ENCODE peak calls at places on chromosomes 6 and 20, in four cellular contexts. B is OCI-LY7, Z is RWPE1, I is uterus. S is an unnamed sample.

GRCh38 chr6:132060591-132060990 is 109.4 kb upstream of the CCN2 start:
- DNase-seq in B (peak; percentile 20), Z (peak; percentile 24), I (no peak), S (peak; percentile 58)

GRCh38 chr6:53628354-53629119 is 37.0 kb downstream of the KLHL31 start:
- DNase-seq in B (no peak), Z (peak; percentile 78), I (peak; percentile 73), S (no peak)

GRCh38 chr20:38764563-38765355 is 16.5 kb downstream of the ACTR5 start:
- DNase-seq in B (no peak), Z (peak; percentile 96), I (no peak), S (peak; percentile 86)

GRCh38 chr20:40770564-40771307 is 81.7 kb upstream of the MAFB start:
- DNase-seq in B (no peak), Z (no peak), I (no peak), S (no peak)

GRCh38 chr20:37358366-37359150 is 12.6 kb downstream of the SRC start:
- DNase-seq in B (no peak), Z (peak; percentile 92), I (no peak), S (peak; percentile 77)

GRCh38 chr20:25041813-25042530 is 16.0 kb downstream of the ACSS1 start:
- DNase-seq in B (no peak), Z (no peak), I (no peak), S (no peak)

GRCh38 chr6:83853968-83854501 is 875 bp downstream of the RIPPLY2 start:
- DNase-seq in B (no peak), Z (no peak), I (no peak), S (no peak)

GRCh38 chr6:121694389-121695185 is 259.1 kb downstream of the GJA1 start:
- DNase-seq in B (no peak), Z (no peak), I (no peak), S (no peak)

GRCh38 chr6:106258726-106259125 is 66.8 kb downstream of the ATG5 start:
- DNase-seq in B (no peak), Z (peak; percentile 8), I (no peak), S (no peak)

GRCh38 chr20:15846446-15846845 is 726.8 kb downstream of the KIF16B start:
- DNase-seq in B (no peak), Z (no peak), I (no peak), S (no peak)

GRCh38 chr6:170114956-170115855 is 175.7 kb downstream of the DLL1 start:
- DNase-seq in B (no peak), Z (no peak), I (no peak), S (no peak)

GRCh38 chr20:36175016-36175415 is 20.5 kb downstream of the EPB41L1 start:
- DNase-seq in B (no peak), Z (no peak), I (no peak), S (no peak)

GRCh38 chr6:109738200-109738599 is 47.1 kb downstream of the FIG4 start:
- DNase-seq in B (no peak), Z (no peak), I (no peak), S (no peak)

GRCh38 chr6:85660181-85660611 is 17.5 kb upstream of the SYNCRIP start:
- DNase-seq in B (no peak), Z (peak; percentile 82), I (no peak), S (peak; percentile 78)

GRCh38 chr6:149176971-149177667 is 140.4 kb upstream of the TAB2 start:
- DNase-seq in B (no peak), Z (no peak), I (no peak), S (no peak)

GRCh38 chr6:16345449-16346330 is 107.3 kb downstream of the GMPR start:
- DNase-seq in B (no peak), Z (peak; percentile 50), I (peak; percentile 84), S (peak; percentile 41)

GRCh38 chr6:54085047-54085446 is 26.2 kb upstream of the MLIP start:
- DNase-seq in B (no peak), Z (no peak), I (no peak), S (no peak)

GRCh38 chr6:79841577-79842381 is 105.6 kb downstream of the ELOVL4 start:
- DNase-seq in B (no peak), Z (no peak), I (no peak), S (no peak)

GRCh38 chr20:38067717-38068365 is 34.3 kb downstream of the RPRD1B start:
- DNase-seq in B (no peak), Z (no peak), I (no peak), S (no peak)

DNA sequence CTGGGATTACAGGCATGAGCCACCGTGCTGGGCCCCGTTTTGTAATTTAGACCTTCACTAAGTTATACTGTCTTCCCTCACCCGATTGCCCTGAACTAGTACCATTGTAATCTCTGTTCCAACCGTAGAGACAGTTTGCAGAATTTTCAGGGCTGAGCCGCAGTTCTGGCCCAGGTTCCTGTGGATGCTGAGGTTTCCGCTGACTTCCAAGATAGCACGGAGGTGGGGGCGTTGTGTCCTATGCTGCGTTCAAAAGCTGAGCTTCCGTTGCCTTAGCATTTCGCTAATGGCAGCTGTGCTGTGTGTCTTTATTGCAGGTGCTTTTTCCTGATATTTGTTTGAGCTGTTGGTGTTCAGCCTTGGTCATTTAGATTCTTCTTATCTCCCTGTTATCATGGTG is 137.0 kb downstream of the SOX4 start:
- DNase-seq in B (no peak), Z (no peak), I (no peak), S (no peak)
- H3K27ac ChIP-seq in B (no peak overlapping the region), Z (peak overlapping the region; percentile 65), I (no peak overlapping the region), S (no peak overlapping the region)

DNA sequence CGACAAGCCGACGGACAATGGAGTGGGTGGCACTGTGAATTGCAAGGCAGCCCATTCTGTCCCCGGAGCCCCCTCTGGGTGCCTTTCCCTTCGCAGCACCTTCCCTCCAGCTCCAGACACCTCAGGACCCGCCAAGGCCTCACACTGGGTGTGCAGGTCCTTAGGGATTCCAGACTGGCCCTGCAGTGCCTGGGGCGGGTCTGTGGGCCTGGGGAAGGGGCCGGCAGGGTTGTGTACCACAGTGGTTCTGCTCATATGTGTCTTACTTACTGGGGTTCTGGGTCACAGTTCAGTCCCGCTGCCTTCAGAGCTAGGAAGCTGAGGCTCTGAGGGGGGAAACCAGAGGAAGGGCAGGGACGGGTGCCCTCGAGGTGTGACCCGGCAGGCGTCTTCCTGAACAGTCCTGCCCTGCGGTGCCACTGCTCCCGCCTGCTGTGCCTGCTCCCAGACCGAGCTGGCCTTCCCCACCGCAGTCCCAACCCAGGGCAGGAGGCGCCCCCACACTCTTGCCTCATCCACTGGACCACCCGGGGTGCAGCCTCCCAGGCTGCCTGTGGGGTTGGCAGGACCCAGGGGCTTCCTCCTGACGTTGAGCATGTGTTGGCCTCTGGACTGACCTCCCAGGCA is 16.3 kb upstream of the SLCO4A1 start:
- DNase-seq in B (no peak), Z (no peak), I (no peak), S (no peak)
- H3K27ac ChIP-seq in B (no peak overlapping the region), Z (peak overlapping the region; percentile 100), I (no peak overlapping the region), S (no peak overlapping the region)

DNA sequence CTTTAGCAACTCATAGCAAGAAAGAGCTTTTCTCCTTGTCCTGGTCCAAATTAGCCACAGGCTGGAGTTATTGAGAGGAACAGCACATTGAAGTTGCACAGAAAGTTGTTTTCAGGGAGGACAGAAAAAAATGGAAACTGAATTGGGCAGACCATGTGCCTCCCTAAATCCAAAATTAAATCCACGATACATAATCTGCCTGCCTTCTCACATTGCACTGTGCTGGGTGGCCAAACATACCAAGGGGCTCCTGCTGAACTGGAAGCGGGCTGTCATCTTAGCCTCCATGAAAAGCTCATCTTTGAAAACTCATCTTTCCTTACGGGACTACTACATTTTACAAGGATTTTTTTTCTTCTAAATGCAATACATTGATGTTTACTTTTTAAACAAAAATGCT is 59.9 kb downstream of the TNFAIP3 start:
- DNase-seq in B (no peak), Z (no peak), I (no peak), S (no peak)
- H3K27ac ChIP-seq in B (no peak overlapping the region), Z (no peak overlapping the region), I (no peak overlapping the region), S (no peak overlapping the region)

DNA sequence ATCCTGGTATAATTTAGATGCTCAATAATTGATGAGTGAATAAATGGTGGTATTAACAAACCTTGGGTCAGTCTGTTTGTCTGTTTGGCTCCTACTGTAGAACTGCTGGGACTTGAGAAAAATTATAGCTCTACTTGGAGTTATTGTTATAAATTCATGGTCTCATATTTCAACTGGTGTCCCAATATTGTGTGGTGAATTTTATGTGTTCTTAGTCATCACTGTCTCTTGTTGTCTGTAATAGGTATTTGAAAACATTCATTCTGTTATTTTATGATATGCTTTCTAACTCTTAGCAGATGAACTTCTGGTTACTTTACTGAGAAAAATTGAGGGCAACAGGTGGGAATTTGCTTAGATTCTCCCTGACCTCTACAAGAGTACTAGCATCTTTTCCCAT is 221.4 kb downstream of the CDKAL1 start:
- DNase-seq in B (no peak), Z (peak; percentile 1), I (no peak), S (no peak)
- H3K27ac ChIP-seq in B (no peak overlapping the region), Z (no peak overlapping the region), I (no peak overlapping the region), S (no peak overlapping the region)

GRCh38 chr6:41591122-41591521 is 44.9 kb downstream of the FOXP4 start:
- DNase-seq in B (no peak), Z (no peak), I (no peak), S (no peak)

GRCh38 chr6:41589223-41589622 is 43.0 kb downstream of the FOXP4 start:
- DNase-seq in B (no peak), Z (no peak), I (no peak), S (no peak)

GRCh38 chr6:41588083-41588482 is 41.9 kb downstream of the FOXP4 start:
- DNase-seq in B (no peak), Z (no peak), I (no peak), S (no peak)

GRCh38 chr6:41591859-41592502 is 45.8 kb downstream of the FOXP4 start:
- DNase-seq in B (peak; percentile 62), Z (peak; percentile 90), I (peak; percentile 81), S (no peak)

DNA sequence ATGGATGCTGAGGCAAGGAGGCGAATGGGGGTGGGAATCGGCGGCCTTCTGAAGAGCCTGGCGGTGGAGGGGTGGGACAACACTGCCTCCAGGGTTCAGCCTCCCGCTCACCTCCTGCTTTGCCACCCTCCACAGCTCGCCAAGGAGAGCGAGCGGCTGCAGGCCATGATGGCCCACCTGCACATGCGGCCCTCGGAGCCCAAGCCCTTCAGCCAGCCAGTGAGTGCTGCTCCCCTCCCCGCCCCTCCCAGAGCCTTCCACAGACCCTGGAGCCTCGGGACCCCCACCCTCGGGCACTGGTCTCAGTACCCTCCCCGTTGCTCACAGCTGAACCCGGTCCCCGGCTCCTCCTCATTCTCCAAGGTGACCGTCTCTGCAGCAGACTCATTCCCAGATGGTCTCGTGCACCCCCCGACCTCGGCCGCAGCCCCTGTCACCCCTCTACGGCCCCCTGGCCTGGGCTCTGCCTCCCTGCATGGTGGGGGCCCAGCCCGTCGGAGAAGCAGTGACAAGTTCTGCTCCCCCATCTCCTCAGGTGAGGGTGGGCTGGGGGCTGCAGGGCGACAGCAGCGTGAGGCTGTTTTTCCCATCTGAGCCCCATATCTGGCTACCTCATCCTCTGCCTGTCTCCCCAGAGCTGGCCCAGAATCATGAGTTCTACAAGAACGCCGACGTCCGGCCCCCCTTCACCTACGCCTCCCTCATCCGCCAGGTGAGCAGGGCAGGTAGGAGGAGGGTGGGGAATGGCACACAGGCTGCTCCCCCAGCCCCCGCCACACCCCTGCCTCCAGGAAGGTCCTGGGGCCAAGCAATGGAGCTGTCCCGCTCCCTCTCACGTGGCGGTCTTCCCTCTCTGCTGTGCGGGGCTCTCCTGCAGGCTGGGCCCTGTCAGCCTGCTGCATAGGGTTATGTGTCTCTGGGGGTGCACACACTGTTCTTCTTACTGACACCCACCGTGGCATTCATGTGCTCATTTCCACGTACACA is 43.7 kb downstream of the FOXP4 start:
- DNase-seq in B (no peak), Z (no peak), I (no peak), S (no peak)
- H3K27ac ChIP-seq in B (no peak overlapping the region), Z (no peak overlapping the region), I (no peak overlapping the region), S (no peak overlapping the region)